ENCODE peak calls at places on chromosomes 12 and 14, in four cellular contexts. S is K562, F is HepG2, U is endothelial cell of umbilical vein. E is an unnamed sample.

GRCh38 chr12:111758120-111758561 is 8.6 kb upstream of the ALDH2 start:
- DNase-seq in S (no peak), F (no peak), U (no peak), E (no peak)

GRCh38 chr14:61705017-61705416 is 9.7 kb downstream of the HIF1A start:
- DNase-seq in S (no peak), F (no peak), U (no peak), E (no peak)

GRCh38 chr14:102194856-102195255 is 55.2 kb downstream of the WDR20 start:
- DNase-seq in S (no peak), F (no peak), U (no peak), E (no peak)

GRCh38 chr12:64800640-64801039 is 23.8 kb upstream of the TBC1D30 start:
- DNase-seq in S (no peak), F (no peak), U (no peak), E (no peak)

GRCh38 chr12:118035194-118036041 is 18.9 kb downstream of the RFC5 start:
- DNase-seq in S (no peak), F (no peak), U (peak), E (peak)

GRCh38 chr12:16299403-16299802 is 21.9 kb upstream of the SLC15A5 start:
- DNase-seq in S (no peak), F (no peak), U (no peak), E (no peak)

GRCh38 chr12:49959570-49960473 is 1.9 kb upstream of the AQP5 start:
- DNase-seq in S (no peak), F (no peak), U (peak), E (no peak)

GRCh38 chr14:96586921-96587822 is 85.0 kb downstream of the PAPOLA start:
- DNase-seq in S (no peak), F (no peak), U (no peak), E (no peak)

GRCh38 chr12:93336344-93336743 is 41.4 kb upstream of the NUDT4 start:
- DNase-seq in S (no peak), F (peak), U (no peak), E (no peak)

GRCh38 chr12:89481218-89481914 is 43.2 kb downstream of the GALNT4 start:
- DNase-seq in S (no peak), F (no peak), U (no peak), E (no peak)

GRCh38 chr12:132154941-132155770 is 10.9 kb downstream of the NOC4L start:
- DNase-seq in S (no peak), F (no peak), U (no peak), E (no peak)

GRCh38 chr12:68557011-68557715 is 53.5 kb upstream of the RAP1B start:
- DNase-seq in S (no peak), F (no peak), U (peak), E (no peak)

GRCh38 chr12:48980389-48980952 is 2.3 kb downstream of the WNT1 start:
- DNase-seq in S (peak), F (no peak), U (no peak), E (no peak)

GRCh38 chr12:24901975-24902461 is 46.9 kb downstream of the BCAT1 start:
- DNase-seq in S (no peak), F (no peak), U (peak), E (no peak)

GRCh38 chr14:34043627-34044372 is 92.9 kb upstream of the EGLN3 start:
- DNase-seq in S (peak), F (peak), U (peak), E (peak)

GRCh38 chr12:96514328-96514727 is 25.0 kb downstream of the CFAP54 start:
- DNase-seq in S (no peak), F (no peak), U (no peak), E (peak)

GRCh38 chr14:92040431-92041040 is 677 bp upstream of the TRIP11 start:
- DNase-seq in S (peak), F (peak), U (peak), E (peak)

GRCh38 chr14:45065951-45066350 is 18.0 kb upstream of the PRPF39 start:
- DNase-seq in S (no peak), F (no peak), U (no peak), E (no peak)

GRCh38 chr12:103966736-103967135 is 1.1 kb downstream of the TDG start:
- DNase-seq in S (no peak), F (no peak), U (no peak), E (no peak)

GRCh38 chr12:64997858-64998257 is 123.2 kb downstream of the WIF1 start:
- DNase-seq in S (no peak), F (peak), U (no peak), E (no peak)

GRCh38 chr14:63890553-63890952 is 37.7 kb downstream of the SYNE2 start:
- DNase-seq in S (no peak), F (no peak), U (peak), E (no peak)

GRCh38 chr14:56905282-56905681 is 95.0 kb upstream of the OTX2 start:
- DNase-seq in S (no peak), F (no peak), U (no peak), E (no peak)

GRCh38 chr14:90204516-90204915 is 51.8 kb upstream of the PSMC1 start:
- DNase-seq in S (no peak), F (no peak), U (no peak), E (no peak)

GRCh38 chr12:106114084-106115068 is 24.4 kb downstream of the NUAK1 start:
- DNase-seq in S (no peak), F (no peak), U (no peak), E (no peak)

GRCh38 chr12:3000548-3001275 is 41.5 kb downstream of the TEAD4 start:
- DNase-seq in S (peak), F (peak), U (no peak), E (no peak)

GRCh38 chr12:76186507-76186906 is 102.0 kb upstream of the NAP1L1 start:
- DNase-seq in S (no peak), F (no peak), U (no peak), E (no peak)

GRCh38 chr12:104671407-104672095 is 214.8 kb downstream of the CHST11 start:
- DNase-seq in S (peak), F (peak), U (peak), E (peak)

GRCh38 chr12:47778842-47779241 is 5.8 kb downstream of the SLC48A1 start:
- DNase-seq in S (no peak), F (no peak), U (no peak), E (no peak)

GRCh38 chr14:105204206-105204930 is 23.3 kb upstream of the NUDT14 start:
- DNase-seq in S (no peak), F (no peak), U (no peak), E (no peak)

GRCh38 chr12:131114331-131114730 is 160.6 kb downstream of the ADGRD1 start:
- DNase-seq in S (no peak), F (no peak), U (no peak), E (no peak)

GRCh38 chr12:131111446-131111845 is 157.7 kb downstream of the ADGRD1 start:
- DNase-seq in S (no peak), F (no peak), U (no peak), E (no peak)

GRCh38 chr12:131113562-131113961 is 159.9 kb downstream of the ADGRD1 start:
- DNase-seq in S (no peak), F (no peak), U (no peak), E (no peak)

GRCh38 chr12:131112690-131113290 is 159.1 kb downstream of the ADGRD1 start:
- DNase-seq in S (no peak), F (no peak), U (no peak), E (no peak)

GRCh38 chr12:131112016-131112415 is 158.3 kb downstream of the ADGRD1 start:
- DNase-seq in S (no peak), F (no peak), U (no peak), E (no peak)
- TF ChIP-seq MYC in S (no peak), F (no peak), U (no peak), E (no peak)

DNA sequence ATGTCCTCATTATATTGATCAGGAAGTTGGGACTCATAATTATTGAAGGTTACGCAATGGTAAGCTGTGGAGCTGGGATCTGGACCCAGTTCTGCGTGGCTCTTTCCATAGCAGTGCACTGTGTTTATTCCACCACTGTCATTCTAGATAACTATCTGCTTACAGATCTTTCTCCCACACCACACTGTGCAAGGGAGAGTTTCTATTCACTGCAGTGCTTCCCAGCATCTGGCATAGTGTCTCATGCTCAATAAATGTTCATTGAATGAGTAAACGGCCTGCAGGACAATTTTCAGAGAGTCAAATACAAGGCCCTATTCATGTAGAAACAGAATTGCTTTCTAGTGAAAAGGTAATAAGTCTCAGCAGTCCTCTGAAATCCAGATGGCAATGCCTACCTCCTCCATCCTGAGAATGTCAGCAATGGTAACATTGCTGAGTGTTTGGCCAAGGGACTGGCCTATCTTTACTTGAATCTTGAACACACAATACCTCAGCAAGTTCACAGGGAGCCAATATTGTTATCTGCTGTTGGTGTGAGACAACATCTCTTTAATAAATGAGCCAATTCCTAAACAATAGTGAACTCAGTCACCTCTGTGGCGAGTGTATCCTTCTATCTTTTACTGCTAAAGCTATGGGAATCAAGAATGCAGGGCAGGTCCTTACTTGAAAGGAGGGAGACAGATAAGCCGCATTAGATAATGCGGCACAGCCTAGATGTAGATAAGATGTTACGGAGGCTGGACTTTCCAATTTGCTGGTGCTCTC is 332.4 kb upstream of the PRICKLE1 start:
- DNase-seq in S (no peak), F (no peak), U (peak), E (no peak)
- TF ChIP-seq POLR2AphosphoS5 in S (no peak), F (no peak), U (no peak), E (no peak)

GRCh38 chr12:10215451-10215850 is 2.8 kb downstream of the GABARAPL1 start:
- DNase-seq in S (no peak), F (no peak), U (no peak), E (no peak)
- TF ChIP-seq MYC in S (no peak), F (no peak), U (no peak), E (no peak)

DNA sequence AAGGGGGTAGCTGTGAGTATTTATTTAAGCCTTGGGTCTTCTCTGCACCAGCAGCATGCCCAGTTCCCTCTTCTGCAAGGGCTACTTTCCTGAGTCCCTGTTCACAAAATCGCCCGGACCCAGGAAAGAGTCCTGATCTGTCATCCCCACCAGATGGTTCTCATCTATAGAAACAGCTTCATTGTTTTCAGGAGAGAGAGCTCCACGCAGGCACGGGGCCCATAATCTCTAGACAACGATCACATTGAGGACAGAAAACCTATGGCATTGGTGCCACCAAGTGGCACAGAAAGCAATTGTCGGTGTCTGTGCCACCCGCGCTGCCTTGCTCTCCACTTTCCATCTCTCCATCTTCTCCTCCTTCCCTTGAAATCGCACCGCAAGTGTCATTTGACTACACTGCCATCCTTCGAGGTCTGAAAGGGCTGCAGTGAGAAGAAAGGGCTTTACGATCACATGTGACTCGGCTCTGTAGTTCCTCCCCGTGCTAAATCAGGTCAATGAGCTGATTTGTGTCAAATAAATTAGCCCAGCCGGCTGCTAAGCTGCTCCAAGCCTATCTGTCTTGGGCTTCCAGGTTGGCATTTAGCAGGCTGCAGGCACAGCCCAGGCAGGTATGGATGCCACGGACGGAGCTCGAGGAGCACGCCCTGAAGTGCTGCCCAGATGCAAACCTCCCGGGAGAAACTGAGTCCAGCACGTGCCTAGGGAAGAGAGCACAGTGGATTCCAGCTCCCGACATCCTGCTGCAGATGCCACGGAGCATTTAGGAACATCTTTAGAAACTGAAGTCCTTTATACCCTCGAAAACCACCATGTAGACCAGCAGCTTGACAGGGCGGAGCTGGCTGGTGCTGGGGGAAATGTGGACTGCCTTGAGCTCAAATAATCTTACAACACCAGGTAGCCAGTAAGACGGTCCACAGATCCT is 28.8 kb downstream of the SPRING1 start:
- DNase-seq in S (no peak), F (peak), U (peak), E (no peak)
- TF ChIP-seq POLR2AphosphoS5 in S (no peak), F (no peak), U (no peak), E (no peak)

DNA sequence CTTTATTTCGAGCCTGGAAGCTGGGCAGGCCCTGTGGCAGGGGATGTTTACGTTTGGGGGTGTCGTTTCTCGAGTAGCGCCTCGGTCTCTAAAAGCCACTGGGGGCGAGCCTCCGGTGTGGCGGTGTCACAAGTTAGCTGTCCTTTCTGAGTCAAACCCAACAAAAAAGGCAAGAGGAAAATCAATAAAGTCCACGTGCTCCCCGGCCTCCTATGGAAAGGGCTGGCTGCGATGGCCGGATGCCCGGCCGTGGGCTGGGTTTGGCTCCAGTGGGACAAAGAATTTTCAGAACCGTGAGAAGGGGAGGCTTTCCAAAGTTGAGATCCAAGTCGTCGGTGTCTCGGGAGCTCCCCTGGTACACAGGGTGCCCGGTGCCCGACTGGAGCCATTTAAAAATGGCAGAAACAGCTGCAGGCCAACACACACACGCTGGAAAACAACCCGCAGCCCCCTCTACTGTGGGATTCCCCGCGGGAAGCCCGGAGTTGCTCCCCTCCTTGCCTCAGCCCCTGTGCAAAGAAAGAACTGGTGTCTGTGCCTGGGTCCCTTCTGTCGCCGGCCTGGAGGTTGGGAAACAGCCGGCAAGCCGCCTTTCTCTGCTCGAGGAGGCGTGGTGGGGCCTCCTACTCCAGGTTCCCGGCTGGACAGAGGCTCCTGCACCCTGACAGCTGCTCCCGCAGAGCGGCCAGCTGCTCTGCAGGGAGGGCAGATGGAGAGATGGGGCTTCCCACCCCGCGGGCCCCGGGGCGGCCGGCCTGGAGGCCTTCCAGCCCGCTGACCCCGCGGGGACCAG is 1.9 kb downstream of the BCL7A start:
- DNase-seq in S (peak), F (peak), U (peak), E (no peak)
- TF ChIP-seq MYC in S (no peak), F (peak), U (no peak), E (no peak)

GRCh38 chr12:53184828-53185227 is 4.1 kb upstream of the CSAD start:
- DNase-seq in S (no peak), F (no peak), U (no peak), E (no peak)
- TF ChIP-seq POLR2AphosphoS5 in S (no peak), F (no peak), U (no peak), E (no peak)

E was measured in GM12878.